ENCODE peak calls at places on chromosomes 1 and 21, in five cellular contexts. One of them, this sample, is unnamed.

GRCh38 chr1:236638935-236639334 is 34.6 kb upstream of the HEATR1 start:
- DNase-seq in HS-5: no peak
- DNase-seq in T-helper 2 cell: no peak
- DNase-seq in neural crest cell: no peak
- DNase-seq in HEK293T: no peak
- DNase-seq in this sample: no peak

GRCh38 chr1:21518774-21519455 is 9.7 kb downstream of the ALPL start:
- DNase-seq in HS-5: no peak
- DNase-seq in T-helper 2 cell: no peak
- DNase-seq in neural crest cell: no peak
- DNase-seq in HEK293T: no peak
- DNase-seq in this sample: no peak

GRCh38 chr1:220797553-220797952 is 10.8 kb downstream of the MTARC1 start:
- DNase-seq in HS-5: no peak
- DNase-seq in T-helper 2 cell: no peak
- DNase-seq in neural crest cell: no peak
- DNase-seq in HEK293T: no peak
- DNase-seq in this sample: no peak

GRCh38 chr1:208445710-208446702 is 201.8 kb upstream of the PLXNA2 start:
- DNase-seq in HS-5: no peak
- DNase-seq in T-helper 2 cell: no peak
- DNase-seq in neural crest cell: no peak
- DNase-seq in HEK293T: no peak
- DNase-seq in this sample: no peak

GRCh38 chr1:45765999-45766792 is 15.7 kb upstream of the IPP start:
- DNase-seq in HS-5: no peak
- DNase-seq in T-helper 2 cell: no peak
- DNase-seq in neural crest cell: no peak
- DNase-seq in HEK293T: no peak
- DNase-seq in this sample: no peak

GRCh38 chr1:175563556-175563955 is 179.8 kb downstream of the TNR start:
- DNase-seq in HS-5: no peak
- DNase-seq in T-helper 2 cell: no peak
- DNase-seq in neural crest cell: no peak
- DNase-seq in HEK293T: no peak
- DNase-seq in this sample: no peak

GRCh38 chr1:12422488-12422887 is 192.7 kb downstream of the VPS13D start:
- DNase-seq in HS-5: no peak
- DNase-seq in T-helper 2 cell: no peak
- DNase-seq in neural crest cell: no peak
- DNase-seq in HEK293T: no peak
- DNase-seq in this sample: no peak

GRCh38 chr1:228349701-228350171 is 56.9 kb downstream of the TRIM11 start:
- DNase-seq in HS-5: no peak
- DNase-seq in T-helper 2 cell: no peak
- DNase-seq in neural crest cell: no peak
- DNase-seq in HEK293T: no peak
- DNase-seq in this sample: no peak

GRCh38 chr21:36828208-36828607 is 129.3 kb downstream of the SIM2 start:
- DNase-seq in HS-5: no peak
- DNase-seq in T-helper 2 cell: no peak
- DNase-seq in neural crest cell: no peak
- DNase-seq in HEK293T: no peak
- DNase-seq in this sample: no peak

GRCh38 chr1:177669161-177669560 is 300.7 kb downstream of the SEC16B start:
- DNase-seq in HS-5: no peak
- DNase-seq in T-helper 2 cell: no peak
- DNase-seq in neural crest cell: no peak
- DNase-seq in HEK293T: no peak
- DNase-seq in this sample: no peak

GRCh38 chr21:42751866-42752265 is 98.4 kb downstream of the PDE9A start:
- DNase-seq in HS-5: no peak
- DNase-seq in T-helper 2 cell: no peak
- DNase-seq in neural crest cell: no peak
- DNase-seq in HEK293T: no peak
- DNase-seq in this sample: no peak

GRCh38 chr1:186605762-186606350 is 74.4 kb downstream of the PTGS2 start:
- DNase-seq in HS-5: peak
- DNase-seq in T-helper 2 cell: peak
- DNase-seq in neural crest cell: peak
- DNase-seq in HEK293T: peak
- DNase-seq in this sample: peak

GRCh38 chr1:191851799-191852595 is 306.3 kb upstream of the RGS18 start:
- DNase-seq in HS-5: no peak
- DNase-seq in T-helper 2 cell: no peak
- DNase-seq in neural crest cell: no peak
- DNase-seq in HEK293T: no peak
- DNase-seq in this sample: no peak

GRCh38 chr1:186102559-186103148 is 272.4 kb downstream of the TPR start:
- DNase-seq in HS-5: peak
- DNase-seq in T-helper 2 cell: no peak
- DNase-seq in neural crest cell: no peak
- DNase-seq in HEK293T: no peak
- DNase-seq in this sample: no peak

GRCh38 chr1:12405325-12406217 is 175.7 kb downstream of the VPS13D start:
- DNase-seq in HS-5: no peak
- DNase-seq in T-helper 2 cell: no peak
- DNase-seq in neural crest cell: no peak
- DNase-seq in HEK293T: no peak
- DNase-seq in this sample: no peak